ENCODE peak calls at places on chromosomes 2 and 18, in ten cellular contexts. Q is stimulated activated CD4-positive, alpha-beta T cell treated with anti-CD3 and anti-CD28 coated beads, Interleukin-15, amount 100 ng/mL, for 1 hour; O is midbrain; U is left ventricle myocardium superior; H is KG1; Y is HT-29; R is activated CD4-positive, alpha-beta T cell treated with anti-CD3 and anti-CD28 coated beads, Interleukin-2, amount 50 U/mL, for 1 hour; Z is NCI-H526 treated with DMSO at 0.1 percent for 48 hours; I is NCI-H1694; J is NCI-H1105. N is an unnamed sample.

GRCh38 chr2:52611757-52612156 is 1155.8 kb upstream of the CHAC2 start:
- DNase-seq in Q (no peak), O (no peak), U (no peak), H (no peak), Y (no peak), R (no peak), Z (peak), I (peak), J (no peak), N (no peak)

GRCh38 chr2:241184901-241185300 is 3.6 kb upstream of the ANO7 start:
- DNase-seq in Q (no peak), O (no peak), U (no peak), H (no peak), Y (no peak), R (no peak), Z (no peak), I (no peak), J (no peak), N (peak)

GRCh38 chr2:239370876-239371725 is 29.7 kb downstream of the HDAC4 start:
- DNase-seq in Q (no peak), O (no peak), U (no peak), H (no peak), Y (no peak), R (no peak), Z (no peak), I (no peak), J (no peak), N (no peak)

GRCh38 chr18:63220903-63221302 is 98.7 kb downstream of the BCL2 start:
- DNase-seq in Q (no peak), O (no peak), U (no peak), H (no peak), Y (no peak), R (no peak), Z (no peak), I (no peak), J (no peak), N (no peak)

GRCh38 chr2:181805228-181806038 is 86.1 kb upstream of the ITPRID2 start:
- DNase-seq in Q (no peak), O (no peak), U (no peak), H (peak), Y (no peak), R (no peak), Z (no peak), I (no peak), J (no peak), N (no peak)

GRCh38 chr18:48072428-48073204 is 142.2 kb upstream of the SMAD2 start:
- DNase-seq in Q (no peak), O (no peak), U (no peak), H (no peak), Y (no peak), R (no peak), Z (no peak), I (no peak), J (no peak), N (no peak)

GRCh38 chr2:237861875-237862527 is 2.6 kb downstream of the RAMP1 start:
- DNase-seq in Q (no peak), O (no peak), U (no peak), H (no peak), Y (peak), R (no peak), Z (peak), I (no peak), J (no peak), N (no peak)

GRCh38 chr2:223641062-223641461 is 38.9 kb upstream of the SCG2 start:
- DNase-seq in Q (no peak), O (no peak), U (no peak), H (no peak), Y (no peak), R (no peak), Z (no peak), I (no peak), J (no peak), N (no peak)

GRCh38 chr2:212943351-212943750 is 208.1 kb downstream of the IKZF2 start:
- DNase-seq in Q (no peak), O (no peak), U (no peak), H (no peak), Y (no peak), R (no peak), Z (no peak), I (no peak), J (no peak), N (no peak)

GRCh38 chr2:80340022-80340421 is 35.5 kb upstream of the LRRTM1 start:
- DNase-seq in Q (no peak), O (no peak), U (no peak), H (no peak), Y (no peak), R (no peak), Z (no peak), I (no peak), J (no peak), N (no peak)

GRCh38 chr2:167759531-167759930 is 487.9 kb downstream of the STK39 start:
- DNase-seq in Q (no peak), O (no peak), U (no peak), H (no peak), Y (no peak), R (no peak), Z (no peak), I (no peak), J (no peak), N (no peak)

GRCh38 chr2:237885171-237885930 is 25.9 kb downstream of the RAMP1 start:
- DNase-seq in Q (no peak), O (no peak), U (peak), H (no peak), Y (no peak), R (no peak), Z (no peak), I (no peak), J (no peak), N (no peak)

GRCh38 chr2:45652090-45653050 is 895 bp downstream of the PRKCE start:
- DNase-seq in Q (peak), O (peak), U (peak), H (no peak), Y (peak), R (peak), Z (no peak), I (no peak), J (no peak), N (peak)

GRCh38 chr2:236085647-236086046 is 82.5 kb downstream of the GBX2 start:
- DNase-seq in Q (no peak), O (no peak), U (no peak), H (no peak), Y (no peak), R (no peak), Z (no peak), I (no peak), J (no peak), N (no peak)

GRCh38 chr2:219042750-219043149 is 1.4 kb upstream of the CFAP65 start:
- DNase-seq in Q (no peak), O (no peak), U (no peak), H (no peak), Y (peak), R (no peak), Z (no peak), I (no peak), J (no peak), N (no peak)

GRCh38 chr2:226796840-226797288 is 2.8 kb downstream of the IRS1 start:
- DNase-seq in Q (no peak), O (no peak), U (peak), H (no peak), Y (peak), R (peak), Z (no peak), I (peak), J (no peak), N (peak)

GRCh38 chr18:50373531-50373930 is 1.3 kb upstream of the SKA1 start:
- DNase-seq in Q (no peak), O (no peak), U (no peak), H (no peak), Y (no peak), R (no peak), Z (no peak), I (no peak), J (no peak), N (no peak)

GRCh38 chr2:23120161-23120560 is 264.8 kb upstream of the KLHL29 start:
- DNase-seq in Q (no peak), O (no peak), U (no peak), H (no peak), Y (no peak), R (no peak), Z (no peak), I (no peak), J (no peak), N (no peak)

GRCh38 chr2:38666578-38666926 is 638 bp downstream of the GALM start:
- DNase-seq in Q (no peak), O (no peak), U (no peak), H (no peak), Y (peak), R (no peak), Z (no peak), I (no peak), J (no peak), N (no peak)

GRCh38 chr2:205976120-205976814 is 109.7 kb downstream of the INO80D start:
- DNase-seq in Q (no peak), O (no peak), U (no peak), H (no peak), Y (no peak), R (no peak), Z (no peak), I (no peak), J (no peak), N (no peak)

GRCh38 chr2:121828281-121828731 is 72.9 kb downstream of the TSN start:
- DNase-seq in Q (no peak), O (no peak), U (no peak), H (no peak), Y (no peak), R (no peak), Z (no peak), I (no peak), J (no peak), N (no peak)

GRCh38 chr2:176128172-176129012 is 1.1 kb upstream of the HOXD8 start:
- DNase-seq in Q (no peak), O (no peak), U (no peak), H (no peak), Y (no peak), R (no peak), Z (peak), I (no peak), J (no peak), N (no peak)

GRCh38 chr18:77124452-77124922 is 8.1 kb downstream of the MBP start:
- DNase-seq in Q (no peak), O (no peak), U (no peak), H (no peak), Y (no peak), R (peak), Z (no peak), I (no peak), J (no peak), N (no peak)

GRCh38 chr2:204545861-204546773 is 842 bp downstream of the PARD3B start:
- DNase-seq in Q (no peak), O (no peak), U (no peak), H (no peak), Y (peak), R (no peak), Z (peak), I (no peak), J (peak), N (no peak)

GRCh38 chr2:64524604-64525322 is 635 bp downstream of the AFTPH start:
- DNase-seq in Q (peak), O (peak), U (no peak), H (no peak), Y (peak), R (peak), Z (peak), I (no peak), J (peak), N (no peak)

GRCh38 chr2:19757586-19757985 is 144.2 kb downstream of the TTC32 start:
- DNase-seq in Q (no peak), O (no peak), U (no peak), H (no peak), Y (no peak), R (no peak), Z (no peak), I (no peak), J (no peak), N (no peak)

GRCh38 chr2:197847666-197848401 is 43.4 kb downstream of the PLCL1 start:
- DNase-seq in Q (no peak), O (no peak), U (no peak), H (no peak), Y (no peak), R (no peak), Z (no peak), I (no peak), J (no peak), N (no peak)

GRCh38 chr2:16012626-16013501 is 72.5 kb downstream of the MYCN start:
- DNase-seq in Q (no peak), O (peak), U (no peak), H (no peak), Y (peak), R (no peak), Z (peak), I (peak), J (peak), N (no peak)

GRCh38 chr2:100588071-100588786 is 25.4 kb downstream of the PDCL3 start:
- DNase-seq in Q (no peak), O (no peak), U (no peak), H (no peak), Y (no peak), R (peak), Z (no peak), I (no peak), J (no peak), N (no peak)

GRCh38 chr2:157559890-157560289 is 68.8 kb downstream of the ACVR1C start:
- DNase-seq in Q (no peak), O (no peak), U (no peak), H (no peak), Y (no peak), R (no peak), Z (no peak), I (no peak), J (no peak), N (no peak)